ENCODE peak calls at places on chromosomes 5 and 9, in nine cellular contexts. L is SK-N-SH, T is fibroblast of lung, S is heart right ventricle, Z is bronchial epithelial cell, X is stomach, M is lung, A is left lung, B is lower lobe of right lung. K is an unnamed sample. For H3K27me3 and H3K36me3, the result is how much of the 10 kb centered on the place peaks cover.

GRCh38 chr5:98483301-98483700 is 290.2 kb upstream of the RGMB start:
- DNase-seq in L (no peak), T (peak), X (no peak), A (no peak), B (no peak), M (no peak), S (no peak), Z (no peak), K (no peak)

GRCh38 chr5:13250450-13251291 is 693.8 kb downstream of the DNAH5 start:
- DNase-seq in L (peak), S (no peak), Z (peak), A (no peak), B (no peak), M (no peak), X (no peak), T (no peak), K (no peak)

GRCh38 chr5:169196059-169196458 is 104.9 kb downstream of the SLIT3 start:
- DNase-seq in L (no peak), X (no peak), B (no peak), Z (no peak), S (no peak), M (no peak), T (no peak), A (no peak), K (no peak)

GRCh38 chr5:168734119-168734518 is 155.0 kb upstream of the PANK3 start:
- DNase-seq in T (no peak), Z (no peak), S (no peak), A (no peak), X (no peak), M (no peak), B (no peak), L (no peak), K (no peak)

GRCh38 chr5:176157656-176158055 is 80.6 kb upstream of the SIMC1 start:
- DNase-seq in L (no peak), Z (peak), M (no peak), A (no peak), T (no peak), X (no peak), B (no peak), S (no peak), K (no peak)

GRCh38 chr5:77225531-77225930 is 15.1 kb downstream of the PDE8B start:
- DNase-seq in T (no peak), M (no peak), B (no peak), Z (no peak), A (no peak), S (no peak), L (no peak), X (no peak), K (no peak)

GRCh38 chr5:120093178-120093577 is 370.9 kb upstream of the PRR16 start:
- DNase-seq in B (peak), M (peak), L (no peak), Z (no peak), X (no peak), T (no peak), S (no peak), A (no peak), K (no peak)

GRCh38 chr5:147451125-147451524 is 58.7 kb downstream of the DPYSL3 start:
- DNase-seq in M (no peak), B (no peak), T (no peak), Z (no peak), X (no peak), S (no peak), A (no peak), L (no peak), K (no peak)

GRCh38 chr5:53613036-53613435 is 52.6 kb downstream of the NDUFS4 start:
- DNase-seq in A (no peak), L (no peak), B (no peak), X (no peak), Z (no peak), S (no peak), M (no peak), T (no peak), K (no peak)

GRCh38 chr5:141876628-141877477 is 1.4 kb downstream of the PCDH1 start:
- DNase-seq in S (no peak), Z (peak), L (no peak), T (no peak), M (no peak), X (peak), A (peak), B (peak), K (no peak)

GRCh38 chr5:150356575-150357284 is 767 bp upstream of the TCOF1 start:
- DNase-seq in Z (no peak), A (no peak), T (no peak), M (no peak), S (no peak), X (no peak), L (no peak), B (no peak), K (no peak)

GRCh38 chr9:37501957-37502596 is 16.3 kb downstream of the POLR1E start:
- DNase-seq in Z (no peak), B (no peak), T (no peak), L (no peak), A (no peak), M (no peak), X (no peak), S (no peak), K (no peak)

GRCh38 chr9:88590558-88591146 is 55.7 kb downstream of the NXNL2 start:
- DNase-seq in L (no peak), M (no peak), A (no peak), S (no peak), X (no peak), Z (no peak), T (no peak), B (no peak), K (no peak)

GRCh38 chr5:169801324-169801777 is 164.3 kb downstream of the DOCK2 start:
- DNase-seq in L (no peak), A (no peak), T (peak), B (no peak), X (no peak), M (no peak), S (no peak), Z (peak), K (no peak)

GRCh38 chr9:131672451-131672850 is 67.4 kb downstream of the RAPGEF1 start:
- DNase-seq in X (no peak), B (no peak), Z (no peak), T (no peak), S (peak), A (no peak), L (no peak), M (no peak), K (no peak)

GRCh38 chr5:129096382-129096991 is 1.9 kb downstream of the ISOC1 start:
- DNase-seq in B (no peak), M (no peak), A (no peak), Z (no peak), L (no peak), T (no peak), X (no peak), S (no peak), K (no peak)

GRCh38 chr9:27065288-27065687 is 43.7 kb upstream of the TEK start:
- DNase-seq in X (no peak), T (no peak), A (no peak), L (no peak), M (no peak), B (no peak), Z (peak), S (no peak), K (no peak)

GRCh38 chr9:128683340-128684064 is 5.5 kb upstream of the SET start:
- DNase-seq in Z (peak), A (peak), M (peak), B (peak), S (peak), T (peak), X (peak), L (no peak), K (peak)

DNA sequence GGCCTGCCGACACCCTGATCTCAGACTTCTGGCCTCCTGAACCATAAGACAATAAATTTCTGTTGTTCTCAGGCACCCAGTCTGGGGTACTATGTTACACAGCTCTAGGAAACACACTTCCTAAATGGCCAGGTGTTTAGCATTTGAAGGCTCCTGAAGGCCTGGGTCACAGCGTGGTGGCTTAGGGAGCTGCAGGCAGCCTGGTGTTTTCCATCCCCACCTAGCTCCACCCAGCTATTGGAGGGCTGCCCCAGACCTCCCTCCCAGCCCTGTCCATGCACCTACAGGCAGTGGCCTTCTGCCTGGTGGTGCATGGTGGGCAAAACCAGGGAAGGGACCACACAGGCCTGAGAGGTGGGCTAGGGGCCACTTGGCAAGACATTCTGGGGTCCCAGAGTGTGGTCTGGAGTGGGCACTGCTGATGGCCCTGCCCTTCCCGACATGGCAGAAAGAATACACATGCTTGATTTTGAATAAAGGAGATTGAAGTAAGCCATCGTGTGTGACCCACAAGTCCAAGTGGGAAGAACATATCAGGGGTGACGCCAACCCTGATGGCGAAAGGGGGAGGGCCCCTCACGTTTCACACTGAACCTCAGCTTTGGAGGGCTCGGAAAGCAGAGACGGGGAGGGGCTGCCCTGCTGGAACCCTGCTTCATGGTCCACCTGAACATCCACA is 1.3 kb upstream of the SUSD3 start:
- DNase-seq in S (no peak), X (no peak), T (no peak), A (peak), M (no peak), L (no peak), Z (no peak), B (no peak), K (no peak)
- H3K27me3 ChIP-seq in S (under half), X (under half), T (under half), A (under half), M (under half), L (under half), Z (under half), B (under half), K (under half)

DNA sequence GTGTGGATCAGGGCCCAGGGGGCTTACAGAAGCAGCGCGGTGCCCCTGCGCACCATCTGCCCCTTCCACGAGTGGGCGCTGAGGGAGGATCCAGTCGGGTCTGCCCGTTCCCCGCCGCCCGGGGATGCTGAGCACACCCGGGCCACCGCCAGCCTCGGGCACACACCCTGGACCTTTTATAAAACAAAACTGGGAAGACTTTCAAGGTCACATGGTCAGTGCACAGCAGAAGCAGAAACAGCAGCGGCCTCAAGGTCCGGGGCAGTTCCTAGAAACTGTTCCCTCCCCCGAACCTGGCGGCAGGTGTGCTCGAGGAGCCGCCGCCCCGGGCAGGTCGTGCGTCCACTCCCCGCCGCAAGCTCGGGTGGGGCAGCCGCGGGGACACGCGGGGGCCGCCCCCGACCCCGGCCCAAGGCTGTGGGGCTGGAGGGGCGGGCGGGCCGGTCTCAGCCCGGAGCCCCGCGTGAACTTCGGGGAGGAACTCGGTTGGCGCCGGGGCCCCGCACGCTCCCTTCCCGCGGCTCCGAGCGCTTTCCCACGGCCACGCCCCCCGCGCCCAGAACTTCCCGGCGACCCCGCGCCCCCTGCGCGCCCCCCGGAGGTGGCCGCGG is 619 bp upstream of the PPP1R26 start:
- DNase-seq in A (peak), M (peak), S (peak), L (peak), B (peak), Z (no peak), X (peak), T (peak), K (no peak)
- TF ChIP-seq CTCF in A (no peak), M (no peak), S (no peak), L (peak), B (peak), Z (peak), X (no peak), T (no peak), K (peak)

DNA sequence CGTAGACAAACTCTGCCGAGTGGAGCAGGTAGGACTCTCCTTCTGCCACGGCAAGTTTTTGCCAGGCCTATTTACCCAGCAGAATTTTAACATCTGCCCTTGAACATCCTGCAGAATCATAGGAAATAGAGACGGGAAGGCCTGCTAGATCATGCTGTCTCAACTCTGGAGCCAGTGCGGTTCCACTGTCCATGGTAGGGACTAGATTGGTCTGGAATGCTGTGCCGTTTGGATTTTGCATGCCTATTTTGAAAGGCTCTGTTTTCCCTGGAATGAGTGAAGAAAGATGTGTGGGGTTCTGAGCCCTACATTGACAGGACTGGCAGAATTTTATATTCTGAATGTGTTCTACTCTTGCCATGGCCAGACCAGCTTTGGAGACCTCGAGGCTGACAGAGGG is 33.6 kb upstream of the CFAP157 start:
- DNase-seq in T (no peak), S (no peak), A (no peak), X (no peak), M (no peak), B (no peak), Z (no peak), L (no peak), K (no peak)
- H3K36me3 ChIP-seq in T (under half), S (half or more), A (half or more), X (half or more), M (under half), B (half or more), Z (under half), L (under half), K (under half)

DNA sequence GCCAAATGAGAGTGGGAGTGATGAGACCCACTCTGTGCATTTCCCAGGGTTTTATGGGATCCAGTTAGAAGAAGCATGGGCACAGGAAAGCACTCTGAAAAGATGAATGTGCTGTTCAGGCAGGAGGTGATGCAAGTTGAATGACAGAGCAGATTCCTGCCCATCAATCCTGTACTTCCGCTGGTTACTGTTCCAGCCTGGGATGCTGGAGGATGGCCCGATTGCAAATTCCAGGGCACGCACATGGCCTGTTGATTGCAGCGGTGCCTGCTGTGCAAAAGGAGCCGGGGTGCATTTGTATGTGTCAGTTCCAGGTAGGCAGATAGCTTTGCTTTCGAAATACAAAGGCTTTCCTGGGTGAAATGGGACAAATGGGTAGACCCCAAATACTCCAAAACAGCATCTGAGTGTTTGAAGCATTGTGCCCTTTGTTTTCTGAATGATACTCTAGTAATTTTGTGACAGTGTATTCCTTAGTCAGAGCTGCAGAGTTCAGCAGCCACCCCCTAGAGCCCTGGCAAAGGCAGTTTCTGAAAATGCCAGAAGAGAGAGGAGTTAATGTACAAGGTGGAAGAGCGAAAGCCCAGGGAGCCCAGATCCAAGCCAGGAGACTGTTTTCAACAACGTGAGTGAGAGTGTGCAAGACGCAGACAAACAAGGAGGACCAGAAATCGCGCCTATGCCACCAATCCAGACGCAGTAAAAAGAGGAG is 454.2 kb upstream of the CLINT1 start:
- DNase-seq in M (no peak), T (no peak), X (no peak), B (no peak), S (no peak), L (no peak), A (no peak), Z (no peak), K (no peak)
- H3K27me3 ChIP-seq in M (under half), T (under half), X (under half), B (under half), S (under half), L (under half), A (under half), Z (under half), K (under half)

K was measured in GM06990.